ENCODE peak calls at places on chromosomes 4 and X, in five cellular contexts. One of them, this sample, is unnamed. For H3K4me1, the result is how much of the 10 kb centered on the place peaks cover.

GRCh38 chr4:165095291-165095690 is 17.4 kb downstream of the TMEM192 start:
- DNase-seq in esophagus squamous epithelium: no peak
- DNase-seq in aorta: no peak
- DNase-seq in transverse colon: no peak
- DNase-seq in CD8-positive, alpha-beta memory T cell: no peak
- DNase-seq in this sample: no peak

GRCh38 chrX:132958086-132958703 is at the start of gene HS6ST2:
- DNase-seq in CD8-positive, alpha-beta memory T cell: no peak
- DNase-seq in transverse colon: peak
- DNase-seq in aorta: no peak
- DNase-seq in esophagus squamous epithelium: no peak
- DNase-seq in this sample: no peak

GRCh38 chr4:20192754-20193521 is 58.8 kb upstream of the SLIT2 start:
- DNase-seq in transverse colon: no peak
- DNase-seq in esophagus squamous epithelium: no peak
- DNase-seq in aorta: no peak
- DNase-seq in CD8-positive, alpha-beta memory T cell: no peak
- DNase-seq in this sample: no peak

GRCh38 chrX:21131346-21131745 is 242.9 kb upstream of the CNKSR2 start:
- DNase-seq in aorta: no peak
- DNase-seq in esophagus squamous epithelium: no peak
- DNase-seq in transverse colon: no peak
- DNase-seq in CD8-positive, alpha-beta memory T cell: no peak
- DNase-seq in this sample: no peak

GRCh38 chr4:168221298-168221697 is 97.3 kb downstream of the DDX60 start:
- DNase-seq in esophagus squamous epithelium: no peak
- DNase-seq in transverse colon: no peak
- DNase-seq in CD8-positive, alpha-beta memory T cell: no peak
- DNase-seq in aorta: no peak
- DNase-seq in this sample: no peak

GRCh38 chr4:137156054-137156453 is 376.2 kb downstream of the PCDH18 start:
- DNase-seq in aorta: no peak
- DNase-seq in CD8-positive, alpha-beta memory T cell: no peak
- DNase-seq in esophagus squamous epithelium: no peak
- DNase-seq in transverse colon: no peak
- DNase-seq in this sample: no peak

GRCh38 chr4:83631066-83631465 is 95.2 kb downstream of the GPAT3 start:
- DNase-seq in CD8-positive, alpha-beta memory T cell: no peak
- DNase-seq in transverse colon: no peak
- DNase-seq in esophagus squamous epithelium: no peak
- DNase-seq in aorta: no peak
- DNase-seq in this sample: no peak

GRCh38 chr4:141636077-141636770 is at the start of gene IL15:
- DNase-seq in transverse colon: peak
- DNase-seq in CD8-positive, alpha-beta memory T cell: peak
- DNase-seq in aorta: peak
- DNase-seq in esophagus squamous epithelium: peak
- DNase-seq in this sample: peak

GRCh38 chr4:69032847-69033638 is 63.2 kb upstream of the UGT2B7 start:
- DNase-seq in aorta: no peak
- DNase-seq in esophagus squamous epithelium: no peak
- DNase-seq in transverse colon: peak
- DNase-seq in CD8-positive, alpha-beta memory T cell: no peak
- DNase-seq in this sample: no peak

GRCh38 chrX:17608898-17609297 is 128.4 kb upstream of the SCML1 start:
- DNase-seq in aorta: no peak
- DNase-seq in CD8-positive, alpha-beta memory T cell: no peak
- DNase-seq in transverse colon: no peak
- DNase-seq in esophagus squamous epithelium: no peak
- DNase-seq in this sample: no peak

GRCh38 chrX:16953606-16954211 is 7.3 kb downstream of the REPS2 start:
- DNase-seq in aorta: no peak
- DNase-seq in CD8-positive, alpha-beta memory T cell: no peak
- DNase-seq in esophagus squamous epithelium: no peak
- DNase-seq in transverse colon: no peak
- DNase-seq in this sample: no peak

GRCh38 chrX:44058339-44058738 is 85.1 kb upstream of the NDP start:
- DNase-seq in CD8-positive, alpha-beta memory T cell: no peak
- DNase-seq in transverse colon: no peak
- DNase-seq in esophagus squamous epithelium: no peak
- DNase-seq in aorta: no peak
- DNase-seq in this sample: no peak

GRCh38 chrX:96147645-96148044 is 537.0 kb upstream of the DIAPH2 start:
- DNase-seq in transverse colon: no peak
- DNase-seq in CD8-positive, alpha-beta memory T cell: no peak
- DNase-seq in aorta: no peak
- DNase-seq in esophagus squamous epithelium: no peak
- DNase-seq in this sample: no peak

GRCh38 chr4:141435446-141436225 is 200.7 kb upstream of the IL15 start:
- DNase-seq in transverse colon: no peak
- DNase-seq in esophagus squamous epithelium: no peak
- DNase-seq in aorta: no peak
- DNase-seq in CD8-positive, alpha-beta memory T cell: no peak
- DNase-seq in this sample: no peak

GRCh38 chr4:37988670-37989069 is 28.5 kb downstream of the PTTG2 start:
- DNase-seq in CD8-positive, alpha-beta memory T cell: no peak
- DNase-seq in esophagus squamous epithelium: no peak
- DNase-seq in transverse colon: no peak
- DNase-seq in aorta: no peak
- DNase-seq in this sample: no peak

GRCh38 chrX:30576881-30577280 is 685 bp downstream of the TASL start:
- DNase-seq in aorta: no peak
- DNase-seq in esophagus squamous epithelium: no peak
- DNase-seq in CD8-positive, alpha-beta memory T cell: no peak
- DNase-seq in transverse colon: no peak
- DNase-seq in this sample: no peak

GRCh38 chr4:187460016-187460415 is 535.6 kb upstream of the ZFP42 start:
- DNase-seq in aorta: no peak
- DNase-seq in CD8-positive, alpha-beta memory T cell: no peak
- DNase-seq in esophagus squamous epithelium: no peak
- DNase-seq in transverse colon: no peak
- DNase-seq in this sample: no peak

GRCh38 chr4:88880501-88881226 is 176.3 kb downstream of the FAM13A start:
- DNase-seq in transverse colon: no peak
- DNase-seq in CD8-positive, alpha-beta memory T cell: no peak
- DNase-seq in aorta: no peak
- DNase-seq in esophagus squamous epithelium: no peak
- DNase-seq in this sample: no peak

GRCh38 chr4:95585016-95585695 is 36.4 kb upstream of the UNC5C start:
- DNase-seq in aorta: no peak
- DNase-seq in esophagus squamous epithelium: no peak
- DNase-seq in CD8-positive, alpha-beta memory T cell: no peak
- DNase-seq in transverse colon: no peak
- DNase-seq in this sample: no peak

GRCh38 chr4:76623217-76624060 is 188.4 kb downstream of the SHROOM3 start:
- DNase-seq in aorta: no peak
- DNase-seq in transverse colon: no peak
- DNase-seq in esophagus squamous epithelium: no peak
- DNase-seq in CD8-positive, alpha-beta memory T cell: no peak
- DNase-seq in this sample: no peak

GRCh38 chr4:101967697-101968346 is 177.3 kb downstream of the BANK1 start:
- DNase-seq in aorta: no peak
- DNase-seq in esophagus squamous epithelium: no peak
- DNase-seq in transverse colon: no peak
- DNase-seq in CD8-positive, alpha-beta memory T cell: no peak
- DNase-seq in this sample: no peak

GRCh38 chr4:15233626-15234025 is 194.2 kb upstream of the C1QTNF7 start:
- DNase-seq in aorta: no peak
- DNase-seq in CD8-positive, alpha-beta memory T cell: no peak
- DNase-seq in esophagus squamous epithelium: no peak
- DNase-seq in transverse colon: no peak
- DNase-seq in this sample: no peak

GRCh38 chr4:117831060-117831683 is 203.1 kb upstream of the NDST3 start:
- DNase-seq in aorta: no peak
- DNase-seq in esophagus squamous epithelium: no peak
- DNase-seq in transverse colon: no peak
- DNase-seq in CD8-positive, alpha-beta memory T cell: no peak
- DNase-seq in this sample: no peak

GRCh38 chrX:152641996-152642395 is 4.3 kb downstream of the GABRQ start:
- DNase-seq in esophagus squamous epithelium: no peak
- DNase-seq in aorta: no peak
- DNase-seq in transverse colon: no peak
- DNase-seq in CD8-positive, alpha-beta memory T cell: no peak
- DNase-seq in this sample: no peak

GRCh38 chr4:70627620-70628019 is 924 bp upstream of the ENAM start:
- DNase-seq in transverse colon: no peak
- DNase-seq in CD8-positive, alpha-beta memory T cell: no peak
- DNase-seq in aorta: no peak
- DNase-seq in esophagus squamous epithelium: no peak
- DNase-seq in this sample: no peak

GRCh38 chr4:88240297-88240714 is 44.1 kb downstream of the PPM1K start:
- DNase-seq in aorta: peak
- DNase-seq in transverse colon: peak
- DNase-seq in CD8-positive, alpha-beta memory T cell: no peak
- DNase-seq in esophagus squamous epithelium: peak
- DNase-seq in this sample: no peak

DNA sequence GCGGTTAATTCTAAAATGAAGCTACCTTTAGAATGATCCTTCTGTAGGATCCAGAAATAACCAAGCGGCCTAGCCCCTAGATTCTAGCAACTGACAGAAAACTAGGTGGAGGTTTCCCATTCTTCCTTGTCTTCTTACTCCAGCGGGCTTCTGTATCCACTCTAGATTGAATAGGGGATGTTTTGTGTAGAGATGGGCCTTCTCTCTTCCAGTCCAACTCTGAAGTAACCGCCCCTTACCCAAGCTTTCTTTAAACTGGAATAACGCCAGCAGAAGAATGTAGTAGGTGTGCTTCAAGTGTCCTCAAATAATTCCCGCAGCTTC is 386 bp upstream of the TMEM184C start:
- DNase-seq in CD8-positive, alpha-beta memory T cell: no peak
- DNase-seq in transverse colon: no peak
- DNase-seq in esophagus squamous epithelium: no peak
- DNase-seq in aorta: no peak
- DNase-seq in this sample: no peak
- H3K4me3 ChIP-seq in CD8-positive, alpha-beta memory T cell: peak
- H3K4me3 ChIP-seq in transverse colon: peak
- H3K4me3 ChIP-seq in esophagus squamous epithelium: peak
- H3K4me3 ChIP-seq in aorta: peak
- H3K4me3 ChIP-seq in this sample: peak

GRCh38 chr4:159229164-159229563 is 126.3 kb downstream of the RAPGEF2 start:
- DNase-seq in transverse colon: no peak
- DNase-seq in esophagus squamous epithelium: no peak
- DNase-seq in CD8-positive, alpha-beta memory T cell: no peak
- DNase-seq in aorta: no peak
- DNase-seq in this sample: no peak
- H3K4me1 ChIP-seq in transverse colon: under half
- H3K4me1 ChIP-seq in esophagus squamous epithelium: under half
- H3K4me1 ChIP-seq in CD8-positive, alpha-beta memory T cell: under half
- H3K4me1 ChIP-seq in aorta: under half
- H3K4me1 ChIP-seq in this sample: under half

GRCh38 chrX:150567645-150568319 is 639 bp upstream of the MTM1 start:
- DNase-seq in CD8-positive, alpha-beta memory T cell: no peak
- DNase-seq in esophagus squamous epithelium: no peak
- DNase-seq in aorta: no peak
- DNase-seq in transverse colon: no peak
- DNase-seq in this sample: no peak
- H3K4me3 ChIP-seq in CD8-positive, alpha-beta memory T cell: no peak
- H3K4me3 ChIP-seq in esophagus squamous epithelium: peak
- H3K4me3 ChIP-seq in aorta: no peak
- H3K4me3 ChIP-seq in transverse colon: no peak
- H3K4me3 ChIP-seq in this sample: peak

GRCh38 chr4:45971108-45971507 is 152.7 kb downstream of the GABRG1 start:
- DNase-seq in aorta: no peak
- DNase-seq in esophagus squamous epithelium: no peak
- DNase-seq in transverse colon: no peak
- DNase-seq in CD8-positive, alpha-beta memory T cell: no peak
- DNase-seq in this sample: no peak
- H3K4me1 ChIP-seq in aorta: under half
- H3K4me1 ChIP-seq in esophagus squamous epithelium: under half
- H3K4me1 ChIP-seq in transverse colon: under half
- H3K4me1 ChIP-seq in CD8-positive, alpha-beta memory T cell: under half
- H3K4me1 ChIP-seq in this sample: under half

DNA sequence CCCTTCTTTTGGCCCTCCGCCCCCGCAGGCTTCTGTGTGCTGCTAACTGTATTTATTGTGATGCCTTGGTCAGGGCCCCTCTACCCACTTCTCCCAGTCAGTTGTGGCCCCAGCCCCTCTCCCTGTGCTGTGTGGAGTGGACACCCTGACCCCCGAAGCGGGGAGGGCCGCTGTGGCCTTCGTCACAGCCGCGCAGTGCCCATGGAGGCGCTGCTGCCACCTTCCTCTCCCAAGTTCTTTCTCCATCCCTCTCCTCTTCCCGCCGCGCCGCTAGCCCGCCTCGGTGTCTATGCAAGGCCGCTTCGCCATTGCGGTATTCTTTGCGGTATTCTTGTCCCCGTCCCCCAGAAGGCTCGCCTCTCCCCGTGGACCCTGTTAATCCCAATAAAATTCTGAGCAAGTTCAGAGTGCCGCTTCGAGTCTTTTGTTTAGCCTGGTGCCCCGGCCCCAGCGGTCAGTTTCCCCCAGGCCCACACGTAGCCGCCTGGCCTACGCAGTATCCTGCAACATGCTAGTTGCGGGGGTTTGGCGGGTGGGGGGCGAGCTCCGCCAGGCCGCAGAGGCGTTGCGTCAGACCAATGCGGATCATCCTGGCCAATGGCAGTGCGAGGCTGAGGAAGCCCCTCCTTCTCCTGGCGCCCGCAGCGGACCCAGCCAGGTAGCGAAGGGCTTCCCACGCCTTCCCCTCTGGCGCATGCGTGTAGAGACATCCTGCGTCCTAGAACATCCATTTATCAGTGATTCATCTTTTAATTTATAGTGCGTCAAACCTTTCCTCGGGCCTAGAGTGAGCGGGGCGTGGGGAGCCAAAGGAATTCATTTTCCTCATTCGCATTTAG is 5.6 kb upstream of the KANTR start:
- DNase-seq in transverse colon: peak
- DNase-seq in CD8-positive, alpha-beta memory T cell: peak
- DNase-seq in esophagus squamous epithelium: no peak
- DNase-seq in aorta: peak
- DNase-seq in this sample: peak
- H3K4me3 ChIP-seq in transverse colon: peak
- H3K4me3 ChIP-seq in CD8-positive, alpha-beta memory T cell: peak
- H3K4me3 ChIP-seq in esophagus squamous epithelium: peak
- H3K4me3 ChIP-seq in aorta: no peak
- H3K4me3 ChIP-seq in this sample: peak

GRCh38 chr4:14180983-14181601 is 553.6 kb upstream of the BOD1L1 start:
- DNase-seq in transverse colon: no peak
- DNase-seq in CD8-positive, alpha-beta memory T cell: no peak
- DNase-seq in aorta: no peak
- DNase-seq in esophagus squamous epithelium: no peak
- DNase-seq in this sample: no peak
- H3K4me1 ChIP-seq in transverse colon: under half
- H3K4me1 ChIP-seq in CD8-positive, alpha-beta memory T cell: under half
- H3K4me1 ChIP-seq in aorta: under half
- H3K4me1 ChIP-seq in esophagus squamous epithelium: under half
- H3K4me1 ChIP-seq in this sample: under half

This sample was measured in Peyer's patch.